ENCODE peak calls at places on chromosomes 13 and 19, in four cellular contexts. One of them, this sample, is unnamed.

GRCh38 chr13:97221046-97221445 is 1.1 kb upstream of the MBNL2 start:
- DNase-seq in OCI-LY7: no peak
- DNase-seq in thyroid gland: no peak
- DNase-seq in neural crest cell: no peak
- DNase-seq in this sample: no peak

GRCh38 chr13:44181938-44182337 is 191.7 kb upstream of the SERP2 start:
- DNase-seq in neural crest cell: no peak
- DNase-seq in OCI-LY7: no peak
- DNase-seq in thyroid gland: no peak
- DNase-seq in this sample: peak; percentile 36

GRCh38 chr13:91369432-91369831 is 21.9 kb downstream of the MIR17HG start:
- DNase-seq in neural crest cell: no peak
- DNase-seq in OCI-LY7: no peak
- DNase-seq in thyroid gland: no peak
- DNase-seq in this sample: no peak

GRCh38 chr13:101649490-101650126 is 197.1 kb downstream of the ITGBL1 start:
- DNase-seq in neural crest cell: no peak
- DNase-seq in OCI-LY7: no peak
- DNase-seq in thyroid gland: no peak
- DNase-seq in this sample: peak; percentile 93

GRCh38 chr13:29594710-29595379 is 643 bp downstream of the SLC7A1 start:
- DNase-seq in neural crest cell: peak; percentile 32
- DNase-seq in OCI-LY7: peak; percentile 72
- DNase-seq in thyroid gland: peak; percentile 58
- DNase-seq in this sample: peak; percentile 57

GRCh38 chr13:68810660-68811059 is 1297.0 kb upstream of the ATXN8OS start:
- DNase-seq in neural crest cell: no peak
- DNase-seq in thyroid gland: no peak
- DNase-seq in OCI-LY7: no peak
- DNase-seq in this sample: peak; percentile 14

GRCh38 chr19:40717880-40718773 is 1.2 kb downstream of the ITPKC start:
- DNase-seq in neural crest cell: no peak
- DNase-seq in thyroid gland: peak; percentile 39
- DNase-seq in OCI-LY7: peak; percentile 28
- DNase-seq in this sample: peak; percentile 56

GRCh38 chr19:11420894-11421606 is 1.9 kb upstream of the RGL3 start:
- DNase-seq in neural crest cell: no peak
- DNase-seq in thyroid gland: peak; percentile 6
- DNase-seq in OCI-LY7: no peak
- DNase-seq in this sample: no peak

GRCh38 chr13:51781246-51782022 is 22.5 kb downstream of the DHRS12 start:
- DNase-seq in neural crest cell: no peak
- DNase-seq in thyroid gland: peak; percentile 53
- DNase-seq in OCI-LY7: peak; percentile 51
- DNase-seq in this sample: peak; percentile 70

GRCh38 chr19:16445238-16446107 is 26.3 kb downstream of the EPS15L1 start:
- DNase-seq in neural crest cell: no peak
- DNase-seq in OCI-LY7: peak; percentile 97
- DNase-seq in thyroid gland: no peak
- DNase-seq in this sample: peak; percentile 18

GRCh38 chr19:43430142-43430710 is 15.5 kb downstream of the TEX101 start:
- DNase-seq in neural crest cell: no peak
- DNase-seq in thyroid gland: no peak
- DNase-seq in OCI-LY7: no peak
- DNase-seq in this sample: no peak
- TF ChIP-seq CTCF in neural crest cell: peak; percentile 30
- TF ChIP-seq CTCF in thyroid gland: no peak
- TF ChIP-seq CTCF in OCI-LY7: peak; percentile 31
- TF ChIP-seq CTCF in this sample: peak; percentile 9

GRCh38 chr19:56272448-56272847 is at the start of gene EDDM13:
- DNase-seq in OCI-LY7: no peak
- DNase-seq in neural crest cell: no peak
- DNase-seq in thyroid gland: no peak
- DNase-seq in this sample: no peak
- TF ChIP-seq CTCF in OCI-LY7: no peak
- TF ChIP-seq CTCF in neural crest cell: no peak
- TF ChIP-seq CTCF in thyroid gland: no peak
- TF ChIP-seq CTCF in this sample: no peak

GRCh38 chr13:98866882-98867281 is 111.0 kb downstream of the DOCK9 start:
- DNase-seq in thyroid gland: no peak
- DNase-seq in OCI-LY7: no peak
- DNase-seq in neural crest cell: no peak
- DNase-seq in this sample: no peak
- TF ChIP-seq CTCF in thyroid gland: no peak
- TF ChIP-seq CTCF in OCI-LY7: no peak
- TF ChIP-seq CTCF in neural crest cell: peak; percentile 49
- TF ChIP-seq CTCF in this sample: no peak

GRCh38 chr13:111532111-111532510 is 211.7 kb downstream of the TEX29 start:
- DNase-seq in thyroid gland: no peak
- DNase-seq in OCI-LY7: no peak
- DNase-seq in neural crest cell: no peak
- DNase-seq in this sample: no peak

GRCh38 chr13:111528513-111528912 is 208.1 kb downstream of the TEX29 start:
- DNase-seq in OCI-LY7: no peak
- DNase-seq in neural crest cell: no peak
- DNase-seq in thyroid gland: no peak
- DNase-seq in this sample: no peak

GRCh38 chr13:111530137-111530536 is 209.7 kb downstream of the TEX29 start:
- DNase-seq in neural crest cell: no peak
- DNase-seq in thyroid gland: no peak
- DNase-seq in OCI-LY7: no peak
- DNase-seq in this sample: no peak

GRCh38 chr13:111533900-111534645 is 213.6 kb downstream of the TEX29 start:
- DNase-seq in thyroid gland: no peak
- DNase-seq in OCI-LY7: no peak
- DNase-seq in neural crest cell: no peak
- DNase-seq in this sample: no peak

GRCh38 chr13:111531505-111531904 is 211.1 kb downstream of the TEX29 start:
- DNase-seq in OCI-LY7: no peak
- DNase-seq in neural crest cell: no peak
- DNase-seq in thyroid gland: no peak
- DNase-seq in this sample: peak; percentile 1
- TF ChIP-seq CTCF in OCI-LY7: peak; percentile 14
- TF ChIP-seq CTCF in neural crest cell: peak; percentile 60
- TF ChIP-seq CTCF in thyroid gland: no peak
- TF ChIP-seq CTCF in this sample: no peak

DNA sequence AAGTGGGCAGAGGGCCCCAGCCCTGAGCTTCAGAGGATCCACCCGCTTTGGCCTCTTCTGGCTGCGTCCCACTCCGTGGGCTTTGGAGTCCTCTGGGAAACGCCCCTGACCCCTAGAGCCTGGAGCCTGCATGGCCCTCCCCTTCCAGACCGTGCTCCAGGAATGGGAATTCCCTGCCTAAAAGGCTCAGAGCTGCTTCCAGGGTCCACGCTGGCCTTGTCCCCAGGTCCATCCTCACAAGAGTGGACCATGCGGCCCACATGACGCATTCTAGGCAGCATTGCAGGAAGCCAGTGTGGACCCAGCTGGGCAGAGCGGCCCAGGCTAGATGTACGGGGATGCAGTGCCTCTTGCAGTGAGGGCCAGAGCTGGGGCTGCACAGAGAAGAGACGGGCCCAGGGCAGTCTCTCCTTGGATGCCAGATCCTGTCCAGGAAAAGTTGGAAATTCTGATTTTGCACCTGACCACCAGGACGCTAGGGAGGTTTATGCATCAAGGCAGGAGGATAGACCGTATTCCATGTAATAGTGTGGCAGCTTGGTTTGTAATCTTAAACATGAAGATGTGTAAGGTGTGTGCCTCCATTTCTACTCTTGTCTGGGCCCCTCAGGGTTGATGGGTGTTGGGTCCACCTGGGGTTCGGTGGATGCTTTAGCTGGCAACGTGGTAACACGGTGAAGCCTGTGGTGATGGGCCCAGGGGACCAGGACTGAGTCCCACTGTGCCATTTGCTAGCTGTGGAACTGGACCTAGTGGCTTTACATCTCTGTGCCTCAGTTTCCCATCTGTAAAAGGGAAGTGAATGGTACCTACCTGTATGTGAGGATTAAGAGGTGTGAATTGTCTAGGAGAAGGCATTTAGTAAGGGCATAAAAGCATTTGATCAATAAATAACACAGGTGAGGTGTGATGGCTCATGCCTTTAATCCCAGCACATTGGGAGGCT is 14.8 kb upstream of the FXYD3 start:
- DNase-seq in neural crest cell: no peak
- DNase-seq in thyroid gland: no peak
- DNase-seq in OCI-LY7: no peak
- DNase-seq in this sample: no peak
- TF ChIP-seq CTCF in neural crest cell: no peak
- TF ChIP-seq CTCF in thyroid gland: no peak
- TF ChIP-seq CTCF in OCI-LY7: no peak
- TF ChIP-seq CTCF in this sample: no peak

DNA sequence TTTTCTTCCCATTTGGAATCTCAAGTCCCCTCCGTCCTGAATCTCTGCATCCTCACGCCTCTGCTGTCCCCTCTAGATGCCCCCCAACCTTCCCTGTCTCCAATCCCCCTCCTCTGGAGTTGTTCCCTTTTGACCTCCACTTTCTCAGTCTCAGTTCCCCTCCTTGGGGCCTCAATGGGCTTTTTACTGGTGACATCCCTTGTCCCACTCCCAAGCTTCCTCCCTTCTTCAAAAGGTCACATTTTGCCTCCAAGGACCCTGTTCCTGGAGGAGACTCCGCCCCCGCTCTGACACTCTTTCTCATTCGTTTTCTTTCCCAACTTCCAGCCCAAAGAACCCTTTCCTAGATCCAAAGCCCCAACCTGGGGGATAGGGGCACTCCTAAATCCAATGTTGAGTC is 1.0 kb downstream of the AP2S1 start:
- DNase-seq in neural crest cell: no peak
- DNase-seq in OCI-LY7: no peak
- DNase-seq in thyroid gland: no peak
- DNase-seq in this sample: no peak
- TF ChIP-seq CTCF in neural crest cell: no peak
- TF ChIP-seq CTCF in OCI-LY7: no peak
- TF ChIP-seq CTCF in thyroid gland: no peak
- TF ChIP-seq CTCF in this sample: no peak

GRCh38 chr13:23175920-23176319 is 4.9 kb upstream of the SGCG start:
- DNase-seq in OCI-LY7: no peak
- DNase-seq in thyroid gland: no peak
- DNase-seq in neural crest cell: no peak
- DNase-seq in this sample: no peak
- TF ChIP-seq CTCF in OCI-LY7: peak; percentile 80
- TF ChIP-seq CTCF in thyroid gland: no peak
- TF ChIP-seq CTCF in neural crest cell: peak; percentile 66
- TF ChIP-seq CTCF in this sample: peak; percentile 32

DNA sequence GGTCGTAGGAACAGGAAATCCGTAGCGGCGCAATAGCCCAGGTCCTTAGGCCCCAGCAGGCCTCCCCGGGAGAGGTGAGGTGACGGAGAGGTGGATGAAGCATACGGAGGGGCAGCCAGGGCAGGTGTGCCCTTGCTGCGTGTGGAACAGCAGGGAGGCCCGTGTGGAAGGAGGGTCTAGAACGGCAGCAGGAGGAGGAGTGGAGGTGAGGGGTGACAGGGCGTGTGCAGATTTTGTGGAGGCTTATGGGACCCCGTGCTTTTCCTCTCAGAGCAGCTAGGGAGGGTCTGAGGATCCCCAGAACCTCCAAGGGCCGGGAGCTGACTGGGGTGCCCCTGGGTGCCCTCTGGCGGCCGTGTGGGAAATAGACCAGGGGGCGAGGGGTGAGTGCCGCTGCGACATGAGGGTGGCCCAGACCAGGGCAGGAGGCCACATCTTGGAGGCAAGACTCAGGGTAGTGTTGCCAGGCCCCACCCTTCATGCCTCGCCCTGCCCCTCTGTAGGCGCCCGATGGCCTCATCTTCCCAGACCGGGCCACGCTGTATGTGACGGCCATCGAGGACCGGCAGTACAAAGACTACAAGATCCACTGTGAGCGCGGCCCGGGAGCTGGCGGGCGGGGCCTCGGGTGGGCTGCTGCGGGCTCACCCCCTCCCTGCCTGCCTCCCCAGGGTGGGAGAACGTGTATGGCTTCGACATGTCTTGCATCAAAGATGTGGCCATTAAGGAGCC is 5.0 kb upstream of the ADM5 start:
- DNase-seq in OCI-LY7: no peak
- DNase-seq in neural crest cell: no peak
- DNase-seq in thyroid gland: no peak
- DNase-seq in this sample: no peak
- TF ChIP-seq CTCF in OCI-LY7: peak; percentile 71
- TF ChIP-seq CTCF in neural crest cell: peak; percentile 31
- TF ChIP-seq CTCF in thyroid gland: no peak
- TF ChIP-seq CTCF in this sample: peak; percentile 53

This sample was measured in MCF 10A.